ENCODE peak calls at places on chromosomes 13 and 19, in four cellular contexts. L, O, E and P are unnamed samples.

GRCh38 chr13:113989585-113990300 is 15.9 kb upstream of the C13orf46 start:
- DNase-seq in E (no peak), O (no peak), L (no peak), P (no peak)

GRCh38 chr13:71867101-71867814 is at the start of gene DACH1:
- DNase-seq in L (peak; percentile 80), E (no peak), O (peak; percentile 71), P (no peak)

GRCh38 chr13:42041017-42041683 is 7.3 kb upstream of the DGKH start:
- DNase-seq in E (peak; percentile 32), L (peak; percentile 71), O (peak; percentile 51), P (peak; percentile 13)

GRCh38 chr13:72180253-72180952 is 313.4 kb upstream of the DACH1 start:
- DNase-seq in O (no peak), E (no peak), L (no peak), P (no peak)

GRCh38 chr13:28851422-28851821 is 31.3 kb downstream of the MTUS2 start:
- DNase-seq in O (no peak), E (no peak), L (no peak), P (no peak)

GRCh38 chr13:110340812-110341444 is 33.8 kb downstream of the COL4A2 start:
- DNase-seq in O (peak; percentile 91), L (peak; percentile 54), E (peak; percentile 42), P (no peak)

GRCh38 chr13:29513002-29513980 is 82.2 kb downstream of the SLC7A1 start:
- DNase-seq in E (no peak), L (no peak), O (no peak), P (no peak)

GRCh38 chr13:104641309-104641708 is 1575.1 kb upstream of the SLC10A2 start:
- DNase-seq in O (no peak), L (no peak), E (no peak), P (no peak)

GRCh38 chr19:313988-314815 is 23.0 kb upstream of the PLPP2 start:
- DNase-seq in O (no peak), E (no peak), L (no peak), P (no peak)

GRCh38 chr13:22270881-22271280 is 600.0 kb downstream of the FGF9 start:
- DNase-seq in O (no peak), L (no peak), E (no peak), P (no peak)

GRCh38 chr13:30165791-30166190 is 141.6 kb downstream of the KATNAL1 start:
- DNase-seq in E (no peak), O (no peak), L (no peak), P (no peak)

GRCh38 chr13:110354715-110355473 is 47.8 kb downstream of the COL4A2 start:
- DNase-seq in O (no peak), L (no peak), E (no peak), P (no peak)

GRCh38 chr19:7759156-7759555 is 3.9 kb upstream of the CLEC4M start:
- DNase-seq in L (no peak), E (no peak), O (no peak), P (no peak)

GRCh38 chr19:32201211-32201610 is 144.2 kb upstream of the ZNF507 start:
- DNase-seq in L (no peak), O (no peak), E (no peak), P (no peak)

GRCh38 chr19:11166281-11167142 is 10.9 kb upstream of the SPC24 start:
- DNase-seq in E (no peak), O (no peak), L (no peak), P (no peak)

GRCh38 chr13:35961461-35962220 is 169.5 kb downstream of the DCLK1 start:
- DNase-seq in O (no peak), E (no peak), L (no peak), P (no peak)

GRCh38 chr19:1223018-1223855 is 14.6 kb downstream of the CBARP start:
- DNase-seq in L (no peak), O (no peak), E (no peak), P (no peak)

GRCh38 chr13:108728370-108728769 is 99.0 kb downstream of the MYO16 start:
- DNase-seq in L (no peak), O (no peak), E (no peak), P (no peak)

GRCh38 chr19:57031156-57031555 is 88.6 kb upstream of the USP29 start:
- DNase-seq in O (no peak), E (no peak), L (no peak), P (no peak)
- H3K9me3 ChIP-seq in O (no peaks in the 10 kb centered on the region), E (peaks cover 10% of the 10 kb centered on the region), L (no peaks in the 10 kb centered on the region), P (no peaks in the 10 kb centered on the region)

GRCh38 chr19:36750066-36750691 is 22.4 kb downstream of the ZNF850 start:
- DNase-seq in L (no peak), O (no peak), E (no peak), P (no peak)

GRCh38 chr19:36747750-36748149 is 24.9 kb downstream of the ZNF850 start:
- DNase-seq in O (no peak), L (no peak), E (no peak), P (no peak)

GRCh38 chr19:36745870-36746269 is 26.7 kb downstream of the ZNF850 start:
- DNase-seq in O (no peak), L (no peak), E (no peak), P (no peak)

GRCh38 chr19:36748431-36749275 is 24.0 kb downstream of the ZNF850 start:
- DNase-seq in O (no peak), E (no peak), L (no peak), P (no peak)
- H3K9me3 ChIP-seq in O (peaks cover 20% of the 10 kb centered on the region), E (peaks cover 73% of the 10 kb centered on the region), L (peaks cover 7% of the 10 kb centered on the region), P (peaks cover 53% of the 10 kb centered on the region)

GRCh38 chr19:57641715-57642234 is 8.8 kb downstream of the ZNF211 start:
- DNase-seq in O (no peak), E (no peak), L (no peak), P (no peak)

GRCh38 chr19:57648336-57649003 is 15.5 kb downstream of the ZNF211 start:
- DNase-seq in E (no peak), L (no peak), O (no peak), P (no peak)

GRCh38 chr19:57642396-57643046 is 9.6 kb downstream of the ZNF211 start:
- DNase-seq in L (no peak), E (no peak), O (no peak), P (no peak)

GRCh38 chr19:57643734-57644133 is 10.8 kb downstream of the ZNF211 start:
- DNase-seq in O (no peak), L (no peak), E (no peak), P (no peak)
- H3K9me3 ChIP-seq in O (no peaks in the 10 kb centered on the region), L (no peaks in the 10 kb centered on the region), E (peaks cover 77% of the 10 kb centered on the region), P (peaks cover 36% of the 10 kb centered on the region)

DNA sequence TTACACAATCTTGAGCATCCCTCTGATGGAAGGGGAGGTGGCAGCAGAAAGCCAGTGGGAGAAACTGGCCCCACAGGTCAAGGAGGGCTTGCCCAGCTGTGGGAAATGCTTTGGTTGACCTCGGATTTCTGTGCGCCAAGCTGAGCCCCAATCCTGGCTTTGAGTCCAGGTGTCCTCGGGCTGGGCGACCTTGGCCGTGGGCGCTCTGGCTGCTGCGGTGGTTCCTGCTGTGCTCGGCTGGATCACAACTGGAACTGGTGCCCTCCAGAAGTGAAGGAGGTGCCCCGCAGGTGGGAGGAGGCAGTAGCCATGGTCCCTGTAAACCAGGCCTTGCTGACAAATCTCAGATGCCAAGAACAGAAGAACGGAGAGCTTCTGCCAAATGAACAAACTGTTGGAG is 56.4 kb downstream of the ZNF676 start:
- DNase-seq in L (no peak), E (no peak), O (no peak), P (no peak)
- H3K9me3 ChIP-seq in L (peaks cover 5% of the 10 kb centered on the region), E (peaks cover 18% of the 10 kb centered on the region), O (no peaks in the 10 kb centered on the region), P (peaks cover 7% of the 10 kb centered on the region)